ENCODE peak calls at places on chromosomes 6 and 20, in ten cellular contexts. One of them, this sample, is unnamed.

GRCh38 chr6:21952367-21952766 is 344.5 kb downstream of the PRL start:
- DNase-seq in progenitor cell of endocrine pancreas: no peak
- DNase-seq in NCI-H774: no peak
- DNase-seq in iris pigment epithelial cell: no peak
- DNase-seq in KBM-7: no peak
- DNase-seq in effector memory CD8-positive, alpha-beta T cell: no peak
- DNase-seq in CD4-positive, CD25-positive, alpha-beta regulatory T cell: no peak
- DNase-seq in transverse colon: no peak
- DNase-seq in H9: no peak
- DNase-seq in dorsolateral prefrontal cortex: no peak
- DNase-seq in this sample: no peak

GRCh38 chr6:106799008-106799952 is 169.9 kb downstream of the QRSL1 start:
- DNase-seq in progenitor cell of endocrine pancreas: no peak
- DNase-seq in NCI-H774: no peak
- DNase-seq in iris pigment epithelial cell: peak; percentile 82
- DNase-seq in KBM-7: peak; percentile 35
- DNase-seq in effector memory CD8-positive, alpha-beta T cell: no peak
- DNase-seq in CD4-positive, CD25-positive, alpha-beta regulatory T cell: no peak
- DNase-seq in transverse colon: no peak
- DNase-seq in H9: no peak
- DNase-seq in dorsolateral prefrontal cortex: no peak
- DNase-seq in this sample: peak; percentile 98

GRCh38 chr20:11810316-11811130 is 107.2 kb upstream of the BTBD3 start:
- DNase-seq in progenitor cell of endocrine pancreas: no peak
- DNase-seq in NCI-H774: no peak
- DNase-seq in iris pigment epithelial cell: peak; percentile 86
- DNase-seq in KBM-7: no peak
- DNase-seq in effector memory CD8-positive, alpha-beta T cell: no peak
- DNase-seq in CD4-positive, CD25-positive, alpha-beta regulatory T cell: no peak
- DNase-seq in transverse colon: no peak
- DNase-seq in H9: no peak
- DNase-seq in dorsolateral prefrontal cortex: no peak
- DNase-seq in this sample: peak; percentile 61

GRCh38 chr20:53643031-53643832 is 49.6 kb upstream of the ZNF217 start:
- DNase-seq in progenitor cell of endocrine pancreas: no peak
- DNase-seq in NCI-H774: no peak
- DNase-seq in iris pigment epithelial cell: peak; percentile 89
- DNase-seq in KBM-7: peak; percentile 93
- DNase-seq in effector memory CD8-positive, alpha-beta T cell: peak; percentile 45
- DNase-seq in CD4-positive, CD25-positive, alpha-beta regulatory T cell: peak; percentile 43
- DNase-seq in transverse colon: peak; percentile 74
- DNase-seq in H9: no peak
- DNase-seq in dorsolateral prefrontal cortex: no peak
- DNase-seq in this sample: peak; percentile 90

GRCh38 chr6:170152111-170152926 is 138.6 kb downstream of the DLL1 start:
- DNase-seq in progenitor cell of endocrine pancreas: no peak
- DNase-seq in NCI-H774: peak; percentile 77
- DNase-seq in iris pigment epithelial cell: no peak
- DNase-seq in KBM-7: no peak
- DNase-seq in effector memory CD8-positive, alpha-beta T cell: no peak
- DNase-seq in CD4-positive, CD25-positive, alpha-beta regulatory T cell: no peak
- DNase-seq in transverse colon: peak; percentile 76
- DNase-seq in H9: peak; percentile 70
- DNase-seq in dorsolateral prefrontal cortex: no peak
- DNase-seq in this sample: no peak

GRCh38 chr20:60823001-60823649 is 428.9 kb upstream of the CDH4 start:
- DNase-seq in progenitor cell of endocrine pancreas: no peak
- DNase-seq in NCI-H774: no peak
- DNase-seq in iris pigment epithelial cell: no peak
- DNase-seq in KBM-7: no peak
- DNase-seq in effector memory CD8-positive, alpha-beta T cell: no peak
- DNase-seq in CD4-positive, CD25-positive, alpha-beta regulatory T cell: no peak
- DNase-seq in transverse colon: no peak
- DNase-seq in H9: no peak
- DNase-seq in dorsolateral prefrontal cortex: no peak
- DNase-seq in this sample: no peak

GRCh38 chr6:121847806-121848522 is 412.5 kb downstream of the GJA1 start:
- DNase-seq in progenitor cell of endocrine pancreas: no peak
- DNase-seq in NCI-H774: no peak
- DNase-seq in iris pigment epithelial cell: no peak
- DNase-seq in KBM-7: no peak
- DNase-seq in effector memory CD8-positive, alpha-beta T cell: no peak
- DNase-seq in CD4-positive, CD25-positive, alpha-beta regulatory T cell: no peak
- DNase-seq in transverse colon: no peak
- DNase-seq in H9: no peak
- DNase-seq in dorsolateral prefrontal cortex: no peak
- DNase-seq in this sample: peak; percentile 2

GRCh38 chr20:37726321-37726720 is 32.5 kb downstream of the CTNNBL1 start:
- DNase-seq in progenitor cell of endocrine pancreas: no peak
- DNase-seq in NCI-H774: no peak
- DNase-seq in iris pigment epithelial cell: peak; percentile 17
- DNase-seq in KBM-7: no peak
- DNase-seq in effector memory CD8-positive, alpha-beta T cell: no peak
- DNase-seq in CD4-positive, CD25-positive, alpha-beta regulatory T cell: no peak
- DNase-seq in transverse colon: no peak
- DNase-seq in H9: no peak
- DNase-seq in dorsolateral prefrontal cortex: no peak
- DNase-seq in this sample: no peak

GRCh38 chr6:2862712-2863174 is 21.1 kb upstream of the SERPINB1 start:
- DNase-seq in progenitor cell of endocrine pancreas: no peak
- DNase-seq in NCI-H774: no peak
- DNase-seq in iris pigment epithelial cell: no peak
- DNase-seq in KBM-7: peak; percentile 75
- DNase-seq in effector memory CD8-positive, alpha-beta T cell: no peak
- DNase-seq in CD4-positive, CD25-positive, alpha-beta regulatory T cell: no peak
- DNase-seq in transverse colon: no peak
- DNase-seq in H9: no peak
- DNase-seq in dorsolateral prefrontal cortex: no peak
- DNase-seq in this sample: no peak